ENCODE peak calls at places on chromosomes 5 and 9, in seven cellular contexts. J is right cardiac atrium; B is CD8-positive, alpha-beta memory T cell; Y is uterus; Z is left ventricle myocardium inferior; A is prostate gland; G is mesenchymal stem cell. D is an unnamed sample. For H3K27me3, the result is how much of the 10 kb centered on the place peaks cover.

GRCh38 chr5:72366324-72366976 is 46.3 kb downstream of the PTCD2 start:
- DNase-seq in J (peak), B (no peak), Y (peak), Z (peak), A (peak), G (peak), D (peak)

GRCh38 chr5:35736280-35736679 is 118.6 kb downstream of the SPEF2 start:
- DNase-seq in J (no peak), B (no peak), Y (no peak), Z (no peak), A (no peak), G (no peak), D (no peak)

GRCh38 chr9:6843742-6844141 is 86.0 kb downstream of the KDM4C start:
- DNase-seq in J (no peak), B (no peak), Y (no peak), Z (no peak), A (no peak), G (no peak), D (no peak)

GRCh38 chr9:101478906-101479305 is 43.3 kb upstream of the ALDOB start:
- DNase-seq in J (no peak), B (no peak), Y (no peak), Z (no peak), A (peak), G (no peak), D (no peak)

GRCh38 chr5:157108961-157109360 is at the start of gene HAVCR2:
- DNase-seq in J (peak), B (peak), Y (no peak), Z (no peak), A (peak), G (no peak), D (peak)

GRCh38 chr5:172420215-172420934 is 34.0 kb downstream of the SH3PXD2B start:
- DNase-seq in J (peak), B (no peak), Y (peak), Z (peak), A (peak), G (peak), D (no peak)

GRCh38 chr9:126791406-126792230 is 13.2 kb upstream of the ZBTB43 start:
- DNase-seq in J (no peak), B (no peak), Y (no peak), Z (no peak), A (no peak), G (peak), D (peak)

GRCh38 chr9:99362317-99362716 is 140.2 kb downstream of the SEC61B start:
- DNase-seq in J (no peak), B (no peak), Y (no peak), Z (no peak), A (no peak), G (no peak), D (no peak)

GRCh38 chr5:179890751-179891682 is 16.7 kb downstream of the TBC1D9B start:
- DNase-seq in J (no peak), B (no peak), Y (no peak), Z (no peak), A (no peak), G (no peak), D (peak)

GRCh38 chr9:16516887-16517286 is 353.6 kb downstream of the BNC2 start:
- DNase-seq in J (no peak), B (no peak), Y (no peak), Z (no peak), A (no peak), G (peak), D (no peak)

GRCh38 chr9:124281934-124282351 is 24.2 kb downstream of the NEK6 start:
- DNase-seq in J (no peak), B (no peak), Y (no peak), Z (no peak), A (no peak), G (peak), D (no peak)

GRCh38 chr9:128149951-128150593 is 819 bp downstream of the LCN2 start:
- DNase-seq in J (no peak), B (no peak), Y (no peak), Z (no peak), A (no peak), G (no peak), D (no peak)

GRCh38 chr5:94618029-94618492 is 343 bp downstream of the KIAA0825 start:
- DNase-seq in J (peak), B (peak), Y (no peak), Z (peak), A (peak), G (peak), D (peak)

GRCh38 chr9:98429613-98430012 is 174.2 kb upstream of the TBC1D2 start:
- DNase-seq in J (no peak), B (no peak), Y (no peak), Z (no peak), A (no peak), G (peak), D (peak)

GRCh38 chr5:43073597-43074546 is 33.8 kb upstream of the ANXA2R start:
- DNase-seq in J (no peak), B (no peak), Y (no peak), Z (no peak), A (no peak), G (peak), D (no peak)

GRCh38 chr5:140041492-140042421 is 1.3 kb downstream of the NRG2 start:
- DNase-seq in J (peak), B (no peak), Y (peak), Z (peak), A (peak), G (peak), D (peak)

GRCh38 chr5:115579747-115580173 is 22.5 kb downstream of the TICAM2 start:
- DNase-seq in J (no peak), B (no peak), Y (no peak), Z (no peak), A (no peak), G (no peak), D (no peak)

GRCh38 chr9:114304416-114305188 is 18.3 kb upstream of the ORM1 start:
- DNase-seq in J (no peak), B (no peak), Y (no peak), Z (no peak), A (no peak), G (no peak), D (no peak)

GRCh38 chr5:6180231-6180872 is 198.0 kb downstream of the MED10 start:
- DNase-seq in J (no peak), B (no peak), Y (no peak), Z (no peak), A (no peak), G (no peak), D (no peak)

GRCh38 chr5:60287174-60287771 is 393.7 kb upstream of the PDE4D start:
- DNase-seq in J (peak), B (no peak), Y (no peak), Z (peak), A (no peak), G (peak), D (no peak)

GRCh38 chr5:119323630-119324000 is 32.2 kb upstream of the TNFAIP8 start:
- DNase-seq in J (no peak), B (no peak), Y (no peak), Z (no peak), A (peak), G (peak), D (no peak)

GRCh38 chr5:61587120-61587519 is 255.1 kb downstream of the ZSWIM6 start:
- DNase-seq in J (no peak), B (no peak), Y (no peak), Z (no peak), A (no peak), G (peak), D (no peak)

GRCh38 chr5:115571441-115571878 is 26.9 kb upstream of the FEM1C start:
- DNase-seq in J (no peak), B (no peak), Y (no peak), Z (no peak), A (peak), G (no peak), D (no peak)

GRCh38 chr5:172410160-172410559 is 44.2 kb downstream of the SH3PXD2B start:
- DNase-seq in J (no peak), B (no peak), Y (no peak), Z (no peak), A (no peak), G (peak), D (no peak)

GRCh38 chr5:150672884-150673275 is 11.8 kb downstream of the MYOZ3 start:
- DNase-seq in J (no peak), B (no peak), Y (no peak), Z (no peak), A (no peak), G (no peak), D (no peak)

GRCh38 chr5:111735829-111736228 is 21.2 kb downstream of the NREP start:
- DNase-seq in J (peak), B (no peak), Y (peak), Z (peak), A (no peak), G (peak), D (no peak)

GRCh38 chr9:121455527-121456239 is 44.0 kb downstream of the GGTA1 start:
- DNase-seq in J (no peak), B (no peak), Y (no peak), Z (no peak), A (no peak), G (no peak), D (no peak)

GRCh38 chr5:6567835-6568234 is 65.0 kb downstream of the NSUN2 start:
- DNase-seq in J (no peak), B (no peak), Y (no peak), Z (no peak), A (peak), G (no peak), D (no peak)

GRCh38 chr5:181164076-181164952 is 16.9 kb downstream of the OR2V2 start:
- DNase-seq in J (no peak), B (no peak), Y (no peak), Z (no peak), A (no peak), G (peak), D (no peak)

GRCh38 chr9:93089481-93089991 is 6.5 kb upstream of the CARD19 start:
- DNase-seq in J (no peak), B (no peak), Y (peak), Z (no peak), A (no peak), G (no peak), D (no peak)

GRCh38 chr5:85479849-85480248 is 1095.2 kb upstream of the EDIL3 start:
- DNase-seq in J (no peak), B (no peak), Y (no peak), Z (no peak), A (no peak), G (no peak), D (no peak)

GRCh38 chr5:108143581-108143980 is 238.3 kb downstream of the FBXL17 start:
- DNase-seq in J (no peak), B (no peak), Y (no peak), Z (no peak), A (no peak), G (peak), D (no peak)

GRCh38 chr5:143314664-143315063 is 88.8 kb downstream of the NR3C1 start:
- DNase-seq in J (no peak), B (no peak), Y (no peak), Z (no peak), A (no peak), G (peak), D (no peak)

GRCh38 chr5:95959964-95960801 is 1.5 kb downstream of the ELL2 start:
- DNase-seq in J (no peak), B (no peak), Y (no peak), Z (no peak), A (no peak), G (peak), D (no peak)

GRCh38 chr5:111061618-111062017 is 9.9 kb upstream of the TSLP start:
- DNase-seq in J (no peak), B (no peak), Y (no peak), Z (no peak), A (no peak), G (no peak), D (no peak)

GRCh38 chr9:86257406-86257805 is 2.1 kb downstream of the C9orf153 start:
- DNase-seq in J (no peak), B (no peak), Y (no peak), Z (no peak), A (no peak), G (no peak), D (no peak)

GRCh38 chr5:158471179-158471924 is 612.4 kb upstream of the CLINT1 start:
- DNase-seq in J (no peak), B (no peak), Y (no peak), Z (no peak), A (no peak), G (no peak), D (no peak)

GRCh38 chr9:106404137-106404536 is 458.8 kb upstream of the ZNF462 start:
- DNase-seq in J (no peak), B (no peak), Y (no peak), Z (no peak), A (no peak), G (no peak), D (no peak)
- H3K27me3 ChIP-seq in J (under half), B (under half), Y (under half), Z (under half), A (under half), G (under half), D (under half)

GRCh38 chr5:102857090-102857818 is 102.1 kb downstream of the PAM start:
- DNase-seq in J (peak), B (no peak), Y (peak), Z (peak), A (no peak), G (no peak), D (no peak)
- H3K27ac ChIP-seq in J (no peak), B (no peak), Y (peak), Z (peak), A (no peak), G (no peak), D (no peak)

GRCh38 chr5:80569086-80569960 is 757 bp downstream of the ANKRD34B start:
- DNase-seq in J (no peak), B (no peak), Y (no peak), Z (no peak), A (no peak), G (no peak), D (no peak)

GRCh38 chr5:80568251-80568650 is 1.8 kb downstream of the ANKRD34B start:
- DNase-seq in J (no peak), B (no peak), Y (no peak), Z (no peak), A (no peak), G (no peak), D (no peak)

GRCh38 chr5:80566711-80567259 is 3.3 kb downstream of the ANKRD34B start:
- DNase-seq in J (no peak), B (no peak), Y (no peak), Z (no peak), A (no peak), G (no peak), D (no peak)

GRCh38 chr5:80573062-80573461 is 3.0 kb upstream of the ANKRD34B start:
- DNase-seq in J (no peak), B (no peak), Y (no peak), Z (no peak), A (no peak), G (no peak), D (no peak)

GRCh38 chr5:80569961-80570786 is at the start of gene ANKRD34B:
- DNase-seq in J (no peak), B (no peak), Y (no peak), Z (no peak), A (no peak), G (peak), D (peak)
- H3K27me3 ChIP-seq in J (under half), B (under half), Y (under half), Z (half or more), A (under half), G (half or more), D (under half)

DNA sequence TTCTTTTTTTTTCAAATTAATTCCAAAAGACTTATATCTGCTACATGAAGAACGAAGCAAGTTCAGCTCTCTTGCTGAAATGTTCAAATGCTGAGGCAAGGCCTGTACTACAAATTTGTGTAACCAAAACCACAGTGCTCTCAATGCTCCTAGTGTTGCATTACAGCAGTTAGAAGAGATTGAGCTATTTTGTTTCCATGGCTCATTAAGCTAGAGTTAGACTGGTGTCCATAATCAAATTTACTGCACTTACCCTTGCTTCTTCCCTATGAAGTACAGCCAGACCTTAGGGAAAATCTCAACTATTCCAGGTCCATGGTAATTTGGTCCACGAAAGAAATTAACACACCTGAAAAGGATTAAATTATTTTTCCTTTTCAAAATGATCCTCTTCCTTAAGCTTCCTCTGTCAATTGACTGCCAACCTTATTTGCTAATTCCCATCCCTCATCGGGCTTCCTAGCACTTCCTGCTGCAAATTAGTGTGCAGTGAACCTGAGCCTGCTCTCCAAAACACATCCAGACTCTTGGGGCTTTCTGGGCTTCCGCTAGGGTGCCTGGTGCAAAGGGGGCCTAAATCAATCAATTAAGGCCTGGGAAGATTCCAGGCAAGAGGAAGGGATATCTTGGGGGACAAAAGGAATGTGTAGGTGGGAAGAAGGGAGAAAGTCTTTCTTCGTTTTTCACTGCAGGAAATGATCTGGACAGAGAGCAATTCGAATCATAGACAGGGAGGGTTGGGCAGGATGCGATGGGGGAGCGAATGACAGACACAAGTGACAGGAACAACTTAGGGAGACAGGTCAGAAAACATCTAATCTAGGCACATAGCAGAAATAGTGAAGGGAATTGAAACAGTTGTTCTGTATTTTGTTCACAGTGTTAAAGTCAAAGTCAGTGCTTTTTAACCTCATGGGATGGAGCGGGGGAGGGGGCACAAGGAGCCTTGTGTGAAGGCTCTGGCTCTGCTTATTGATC is 542.4 kb downstream of the RAB3C start:
- DNase-seq in J (peak), B (no peak), Y (no peak), Z (no peak), A (no peak), G (peak), D (no peak)
- H3K27ac ChIP-seq in J (peak), B (no peak), Y (peak), Z (peak), A (no peak), G (peak), D (peak)